ENCODE peak calls at places on chromosomes 4 and X, in four cellular contexts. K is K562, G is HepG2, W is SK-N-SH. O is an unnamed sample.
A peak's percentile ranks its signal among the peaks of the same experiment; 100 is the strongest.

GRCh38 chrX:134537179-134537945 is 77.4 kb downstream of the HPRT1 start:
- DNase-seq in K (peak; percentile 47), G (peak; percentile 7), W (no peak), O (peak; percentile 31)

GRCh38 chr4:3388461-3389185 is 53.1 kb upstream of the HGFAC start:
- DNase-seq in K (no peak), G (no peak), W (peak; percentile 39), O (no peak)

GRCh38 chr4:26204249-26204825 is 116.5 kb upstream of the RBPJ start:
- DNase-seq in K (no peak), G (no peak), W (no peak), O (no peak)

GRCh38 chr4:153643406-153644016 is 40.6 kb upstream of the TLR2 start:
- DNase-seq in K (peak; percentile 44), G (peak; percentile 66), W (peak; percentile 69), O (peak; percentile 46)

GRCh38 chrX:120308558-120308957 is 2.7 kb downstream of the TMEM255A start:
- DNase-seq in K (no peak), G (no peak), W (no peak), O (no peak)

GRCh38 chr4:1321946-1322650 is 24.9 kb upstream of the UVSSA start:
- DNase-seq in K (no peak), G (no peak), W (no peak), O (no peak)

GRCh38 chr4:10442976-10443375 is 14.2 kb downstream of the ZNF518B start:
- DNase-seq in K (peak; percentile 37), G (no peak), W (no peak), O (no peak)

GRCh38 chr4:183628189-183628588 is 30.8 kb downstream of the RWDD4 start:
- DNase-seq in K (no peak), G (no peak), W (no peak), O (no peak)

GRCh38 chr4:22522706-22523501 is 7.0 kb upstream of the ADGRA3 start:
- DNase-seq in K (no peak), G (no peak), W (no peak), O (no peak)

GRCh38 chr4:172514011-172514410 is 654.6 kb upstream of the GALNT7 start:
- DNase-seq in K (no peak), G (no peak), W (no peak), O (no peak)

GRCh38 chr4:186297013-186297645 is 31.1 kb downstream of the F11 start:
- DNase-seq in K (peak; percentile 53), G (peak; percentile 32), W (peak; percentile 73), O (peak; percentile 56)

GRCh38 chr4:159341486-159341885 is 238.6 kb downstream of the RAPGEF2 start:
- DNase-seq in K (no peak), G (peak; percentile 69), W (no peak), O (no peak)

DNA sequence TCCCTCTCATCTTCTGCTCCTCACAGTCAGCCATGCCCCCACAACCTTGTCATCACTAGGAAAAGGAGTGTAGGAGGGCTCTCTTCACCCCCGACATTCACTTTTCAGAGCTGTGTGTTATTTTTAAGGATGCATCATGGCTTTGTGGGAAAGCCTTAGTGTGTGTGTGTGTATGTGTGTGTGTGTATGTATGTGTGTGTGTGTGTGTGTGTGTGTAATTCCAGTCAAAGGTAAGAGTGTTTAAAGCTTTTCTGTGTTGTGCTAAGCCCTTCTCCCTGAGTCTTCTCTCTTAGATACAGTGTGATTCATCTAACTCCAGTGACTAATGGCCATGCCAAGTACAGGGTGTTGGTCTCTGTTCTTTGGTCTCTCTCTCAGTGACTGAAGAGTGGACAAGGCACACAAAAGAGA is 76.6 kb downstream of the CHIC2 start:
- DNase-seq in K (no peak), G (peak; percentile 16), W (no peak), O (peak; percentile 26)
- TF ChIP-seq ELF1 in K (no peak), G (no peak), W (no peak), O (no peak)

DNA sequence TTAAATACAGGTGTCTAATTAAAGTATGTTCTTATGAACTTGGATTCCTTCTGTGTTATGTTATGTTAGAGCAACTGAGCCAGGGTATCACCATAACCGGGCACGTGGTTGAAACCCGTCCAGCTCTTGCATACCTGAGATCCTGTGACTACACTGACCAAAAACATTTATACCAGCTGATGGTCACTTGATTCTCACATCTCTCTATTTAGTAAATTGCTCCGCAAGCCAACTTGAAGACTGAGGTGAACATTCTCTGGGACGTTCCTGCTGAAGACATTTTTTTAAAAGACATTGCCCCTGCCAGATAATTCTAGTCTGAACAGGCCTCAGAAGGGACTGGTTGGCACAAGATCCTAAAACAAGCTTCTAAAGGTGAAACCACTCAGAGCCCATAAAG is 550.0 kb upstream of the DIPK2B start:
- DNase-seq in K (no peak), G (no peak), W (no peak), O (no peak)
- TF ChIP-seq POLR2AphosphoS5 in K (no peak), G (no peak), W (peak; percentile 52), O (peak; percentile 39)

GRCh38 chr4:149901128-149901527 is 85.5 kb upstream of the IQCM start:
- DNase-seq in K (no peak), G (no peak), W (no peak), O (no peak)
- TF ChIP-seq ELF1 in K (no peak), G (no peak), W (no peak), O (no peak)

GRCh38 chr4:64897683-64898082 is 488.4 kb upstream of the TECRL start:
- DNase-seq in K (no peak), G (no peak), W (no peak), O (no peak)
- TF ChIP-seq POLR2AphosphoS5 in K (no peak), G (no peak), W (no peak), O (no peak)

DNA sequence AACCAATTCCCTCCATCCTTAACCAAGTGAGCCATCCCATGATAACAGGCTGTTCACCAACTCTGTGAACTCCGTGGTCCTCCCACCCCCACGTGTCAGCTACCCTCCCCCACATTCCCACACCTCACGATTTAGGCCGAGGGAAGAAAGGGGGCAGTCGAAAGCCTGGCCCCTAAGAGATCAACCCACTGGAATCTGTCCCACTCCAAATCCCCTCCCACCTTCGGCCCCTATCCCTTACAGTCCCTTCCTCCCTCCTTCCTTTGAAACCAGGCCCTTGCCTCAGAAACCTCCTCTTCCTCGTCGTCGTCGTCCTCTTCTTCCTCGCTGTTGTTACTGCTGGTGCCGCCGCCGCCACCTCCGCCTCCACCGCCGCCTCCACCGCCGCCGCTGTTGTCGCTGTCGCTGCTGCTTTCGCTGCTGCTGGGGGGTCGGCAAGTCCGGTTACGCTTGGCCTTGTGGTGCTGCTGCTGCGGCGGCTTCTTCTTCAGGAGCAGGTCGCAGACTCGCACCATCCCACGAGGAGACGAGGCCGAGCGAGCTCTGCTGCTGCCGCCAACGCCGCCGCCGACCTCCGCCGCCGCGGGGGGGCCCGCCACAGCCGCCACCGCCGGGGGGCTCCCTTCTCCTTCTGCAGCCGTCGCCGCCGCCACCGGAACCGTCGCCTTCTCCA is 467 bp downstream of the ANKRD17 start:
- DNase-seq in K (peak; percentile 75), G (peak; percentile 53), W (peak; percentile 57), O (no peak)
- TF ChIP-seq ELF1 in K (no peak), G (no peak), W (no peak), O (no peak)

DNA sequence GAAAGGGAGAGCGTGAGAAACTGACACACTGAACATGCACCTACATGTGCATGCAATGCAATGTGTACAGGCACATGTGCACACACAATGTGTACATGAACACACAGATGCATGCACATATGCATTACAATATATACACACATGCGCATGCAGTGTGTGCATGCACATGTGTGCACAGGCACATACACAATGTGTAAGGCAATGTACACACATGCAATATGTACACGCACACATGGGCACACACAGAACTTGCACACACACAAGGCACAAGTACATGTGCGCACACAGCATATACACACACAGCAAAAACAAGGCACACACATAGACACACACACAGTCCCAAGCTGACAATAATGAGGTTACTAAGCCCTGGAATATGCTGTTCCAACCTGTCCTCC is 76.3 kb downstream of the EVC2 start:
- DNase-seq in K (no peak), G (no peak), W (no peak), O (no peak)
- TF ChIP-seq POLR2AphosphoS5 in K (no peak), G (no peak), W (no peak), O (no peak)

DNA sequence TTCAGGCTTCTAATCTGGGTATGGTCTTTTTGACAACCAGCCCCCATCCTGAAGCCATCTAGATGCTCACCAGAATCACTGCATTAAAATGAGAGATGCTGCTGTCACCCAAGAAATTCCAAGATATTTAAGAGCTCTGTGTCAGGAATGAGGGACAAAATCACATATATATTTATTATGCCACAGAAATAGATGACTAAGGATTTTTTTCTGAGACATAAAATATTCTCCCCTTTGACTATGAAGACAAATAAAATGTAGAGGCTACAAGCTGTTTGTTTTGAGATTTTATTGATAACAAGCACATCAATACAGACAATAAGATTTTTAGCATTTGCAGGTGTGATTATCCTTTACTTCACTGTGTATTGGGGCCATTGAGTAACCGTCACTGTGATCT is 77.4 kb downstream of the COMMD8 start:
- DNase-seq in K (no peak), G (no peak), W (no peak), O (no peak)
- TF ChIP-seq ELF1 in K (no peak), G (no peak), W (no peak), O (no peak)

DNA sequence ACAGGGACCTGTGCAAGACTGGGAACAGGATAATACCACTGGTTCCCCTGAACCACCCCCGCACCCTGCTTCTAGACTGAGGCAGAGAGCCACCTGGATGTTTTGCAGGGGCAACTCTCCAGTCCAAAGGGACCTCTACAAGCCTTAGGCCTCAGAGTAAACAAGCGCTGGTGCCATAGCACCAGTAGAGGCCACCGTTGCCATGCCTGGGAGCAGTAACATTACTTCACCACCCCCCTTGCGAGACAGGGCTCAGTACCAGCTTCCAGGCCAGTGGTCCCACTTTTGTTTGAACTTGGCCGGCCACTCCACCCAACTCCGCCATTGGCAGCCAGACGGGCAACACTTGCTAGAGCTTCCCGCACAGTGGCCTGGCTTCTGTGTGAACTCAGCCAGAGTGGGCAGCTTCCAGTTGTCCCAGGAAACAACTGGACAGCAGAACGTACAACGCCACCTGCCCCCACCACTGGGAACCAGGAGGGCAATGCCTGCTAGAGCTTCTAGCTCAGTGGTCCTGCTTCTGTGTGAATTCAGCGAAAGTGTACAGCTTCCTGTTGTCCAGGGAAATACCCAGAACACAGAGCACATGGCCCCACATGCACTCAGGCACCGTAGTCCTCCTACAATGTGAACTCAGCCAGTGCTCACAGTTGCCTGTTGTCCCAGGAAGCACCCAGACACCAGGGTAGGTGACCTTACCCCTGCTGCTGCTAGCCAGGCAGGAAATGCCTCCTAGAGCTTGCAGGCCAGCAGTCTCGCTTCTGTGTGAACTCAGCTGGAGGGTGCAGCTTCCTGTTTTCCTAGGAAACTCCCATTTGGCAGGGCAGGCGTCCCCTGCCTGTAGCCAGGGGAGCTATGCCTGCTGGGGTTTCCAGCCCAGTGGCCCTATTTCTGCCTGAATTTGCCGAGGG is 39.9 kb upstream of the PCDH19 start:
- DNase-seq in K (no peak), G (no peak), W (no peak), O (no peak)
- TF ChIP-seq POLR2AphosphoS5 in K (no peak), G (no peak), W (no peak), O (no peak)